ENCODE peak calls at places on chromosomes 3 and 15, in ten cellular contexts. V is GM03348; L is fibroblast of the aortic adventitia; U is stimulated activated CD8-positive, alpha-beta memory T cell treated with anti-CD3 and anti-CD28 coated beads, Interleukin-4, amount 100 ng/mL, for 24 hours; T is HS-5; S is germinal center; Z is T-helper 22 cell; Q is neural progenitor cell; R is skeletal muscle cell; I is NCI-H1092. J is an unnamed sample.

GRCh38 chr3:149120051-149120972 is 9.1 kb upstream of the HPS3 start:
- DNase-seq in Q (peak; percentile 71), I (peak; percentile 48), Z (no peak), R (no peak), L (peak; percentile 88), V (peak; percentile 71), T (peak; percentile 55), U (no peak), S (peak; percentile 61), J (peak; percentile 77)

GRCh38 chr15:39579487-39580116 is 1.3 kb upstream of the THBS1 start:
- DNase-seq in T (peak; percentile 78), R (peak; percentile 90), Q (peak; percentile 87), Z (no peak), L (peak; percentile 87), S (no peak), V (peak; percentile 79), I (no peak), U (no peak), J (peak; percentile 91)

GRCh38 chr3:126056681-126057546 is 27.0 kb downstream of the SLC41A3 start:
- DNase-seq in T (no peak), Z (no peak), I (no peak), Q (no peak), V (no peak), L (no peak), U (no peak), R (no peak), S (no peak), J (peak; percentile 12)

GRCh38 chr15:50017522-50017921 is 101.5 kb downstream of the ATP8B4 start:
- DNase-seq in V (peak; percentile 31), L (peak; percentile 76), T (no peak), U (no peak), Q (no peak), R (no peak), Z (no peak), I (no peak), S (no peak), J (peak; percentile 35)

GRCh38 chr3:77562089-77562488 is 522.2 kb downstream of the ROBO2 start:
- DNase-seq in I (no peak), S (no peak), U (no peak), T (no peak), R (no peak), Z (no peak), Q (no peak), L (no peak), V (no peak), J (no peak)

GRCh38 chr3:164231718-164232117 is 846.6 kb downstream of the SI start:
- DNase-seq in T (no peak), L (no peak), V (no peak), R (no peak), U (no peak), I (no peak), Z (no peak), S (no peak), Q (no peak), J (no peak)

GRCh38 chr3:42699511-42699971 is 3.1 kb downstream of the HHATL start:
- DNase-seq in Q (no peak), S (no peak), I (no peak), R (no peak), T (no peak), L (no peak), Z (no peak), U (no peak), V (no peak), J (no peak)

GRCh38 chr15:66911131-66911700 is 154.2 kb upstream of the SMAD3 start:
- DNase-seq in U (no peak), I (no peak), R (no peak), V (no peak), S (no peak), L (no peak), T (no peak), Q (no peak), Z (no peak), J (no peak)

GRCh38 chr3:15903164-15903563 is 105.4 kb upstream of the ANKRD28 start:
- DNase-seq in L (peak; percentile 56), R (peak; percentile 67), Z (no peak), Q (no peak), U (no peak), I (no peak), T (no peak), V (peak; percentile 54), S (no peak), J (peak; percentile 81)

GRCh38 chr3:25438791-25439555 is 10.9 kb downstream of the RARB start:
- DNase-seq in L (no peak), T (no peak), I (no peak), Q (no peak), V (no peak), Z (no peak), U (no peak), R (no peak), S (no peak), J (no peak)

GRCh38 chr15:59685737-59686297 is 3.3 kb downstream of the BNIP2 start:
- DNase-seq in I (no peak), R (no peak), U (no peak), T (peak; percentile 28), S (no peak), L (peak; percentile 66), V (peak; percentile 39), Z (no peak), Q (no peak), J (peak; percentile 72)

GRCh38 chr3:43128458-43128857 is 22.6 kb upstream of the POMGNT2 start:
- DNase-seq in Z (no peak), U (no peak), L (no peak), I (no peak), V (no peak), T (no peak), Q (no peak), R (no peak), S (no peak), J (peak; percentile 30)

GRCh38 chr3:10955694-10956453 is 36.7 kb upstream of the SLC6A1 start:
- DNase-seq in T (no peak), Q (no peak), V (no peak), U (no peak), Z (no peak), R (no peak), S (no peak), I (no peak), L (no peak), J (no peak)

GRCh38 chr15:92510163-92510882 is 116.6 kb downstream of the ST8SIA2 start:
- DNase-seq in V (no peak), L (no peak), R (no peak), T (no peak), Q (peak; percentile 81), U (no peak), S (no peak), Z (no peak), I (no peak), J (no peak)

GRCh38 chr3:4341336-4341675 is 38.1 kb downstream of the SETMAR start:
- DNase-seq in I (no peak), R (no peak), T (no peak), U (no peak), L (no peak), Z (no peak), S (no peak), Q (no peak), V (no peak), J (no peak)

GRCh38 chr3:43996379-43997301 is 245.0 kb upstream of the TOPAZ1 start:
- DNase-seq in Q (peak; percentile 81), T (peak; percentile 40), L (peak; percentile 46), I (peak; percentile 46), Z (no peak), V (peak; percentile 60), U (no peak), R (no peak), S (peak; percentile 40), J (peak; percentile 54)

J was measured in fibroblast of mammary gland.